ENCODE peak calls at places on chromosomes 13 and 19, in six cellular contexts. A is HL-60; E is Calu3; G is left ventricle myocardium inferior; R is neural crest cell; Y is CD8-positive, alpha-beta T cell. H is an unnamed sample.

GRCh38 chr19:14081797-14082674 is 3.5 kb downstream of the C19orf67 start:
- DNase-seq in A (no peak), E (peak; percentile 62), G (peak; percentile 45), R (no peak), Y (peak; percentile 23), H (no peak)

GRCh38 chr19:13859361-13859880 is 17.5 kb upstream of the NANOS3 start:
- DNase-seq in A (no peak), E (no peak), G (no peak), R (no peak), Y (no peak), H (no peak)

GRCh38 chr13:44259045-44260042 is 114.3 kb upstream of the SERP2 start:
- DNase-seq in A (peak; percentile 95), E (peak; percentile 3), G (no peak), R (no peak), Y (peak; percentile 60), H (peak; percentile 52)

GRCh38 chr13:79560954-79561353 is 80.0 kb downstream of the NDFIP2 start:
- DNase-seq in A (no peak), E (no peak), G (no peak), R (no peak), Y (no peak), H (no peak)

GRCh38 chr19:28234637-28235036 is 978.3 kb downstream of the UQCRFS1 start:
- DNase-seq in A (no peak), E (no peak), G (no peak), R (no peak), Y (no peak), H (no peak)

GRCh38 chr13:46492946-46493345 is 60.0 kb upstream of the LRCH1 start:
- DNase-seq in A (peak; percentile 37), E (peak; percentile 27), G (no peak), R (peak; percentile 31), Y (peak; percentile 8), H (no peak)

GRCh38 chr19:31254611-31255010 is 94.6 kb downstream of the TSHZ3 start:
- DNase-seq in A (no peak), E (no peak), G (no peak), R (no peak), Y (no peak), H (no peak)

GRCh38 chr13:107864543-107865460 is 350.5 kb downstream of the LIG4 start:
- DNase-seq in A (no peak), E (peak; percentile 8), G (no peak), R (peak; percentile 72), Y (no peak), H (no peak)

GRCh38 chr19:5498817-5499535 is 43.8 kb downstream of the ZNRF4 start:
- DNase-seq in A (no peak), E (no peak), G (no peak), R (peak; percentile 22), Y (no peak), H (no peak)

GRCh38 chr19:16328824-16329482 is 4.3 kb downstream of the KLF2 start:
- DNase-seq in A (peak; percentile 46), E (no peak), G (no peak), R (no peak), Y (peak; percentile 74), H (peak; percentile 67)

GRCh38 chr13:49086711-49087110 is 111.0 kb downstream of the FNDC3A start:
- DNase-seq in A (no peak), E (no peak), G (no peak), R (no peak), Y (no peak), H (no peak)

GRCh38 chr19:38303517-38304351 is at the start of gene C19orf33:
- DNase-seq in A (no peak), E (peak; percentile 95), G (peak; percentile 32), R (no peak), Y (no peak), H (no peak)

GRCh38 chr13:24264976-24265375 is 44.4 kb upstream of the C1QTNF9 start:
- DNase-seq in A (no peak), E (no peak), G (no peak), R (no peak), Y (peak; percentile 83), H (peak; percentile 74)

GRCh38 chr13:63605962-63606361 is 2190.3 kb upstream of the PCDH20 start:
- DNase-seq in A (no peak), E (no peak), G (no peak), R (no peak), Y (no peak), H (no peak)

GRCh38 chr13:113851826-113852535 is 11.9 kb downstream of the GAS6 start:
- DNase-seq in A (no peak), E (no peak), G (no peak), R (no peak), Y (no peak), H (peak; percentile 9)

GRCh38 chr13:42753697-42754096 is 27.7 kb upstream of the FAM216B start:
- DNase-seq in A (no peak), E (no peak), G (no peak), R (no peak), Y (no peak), H (no peak)

GRCh38 chr19:2727640-2727944 is 6.4 kb upstream of the DIRAS1 start:
- DNase-seq in A (no peak), E (no peak), G (no peak), R (no peak), Y (no peak), H (no peak)

GRCh38 chr13:47218611-47219010 is 321.8 kb upstream of the HTR2A start:
- DNase-seq in A (no peak), E (no peak), G (no peak), R (no peak), Y (no peak), H (no peak)

GRCh38 chr13:26991508-26992181 is 180.0 kb downstream of the USP12 start:
- DNase-seq in A (no peak), E (no peak), G (no peak), R (no peak), Y (no peak), H (no peak)

GRCh38 chr13:29676941-29677452 is 81.5 kb upstream of the SLC7A1 start:
- DNase-seq in A (no peak), E (peak; percentile 10), G (no peak), R (no peak), Y (no peak), H (no peak)

GRCh38 chr13:21637296-21637695 is 33.3 kb upstream of the MICU2 start:
- DNase-seq in A (peak; percentile 73), E (peak; percentile 86), G (no peak), R (no peak), Y (peak; percentile 41), H (no peak)

GRCh38 chr13:36712785-36713184 is 39.0 kb downstream of the SERTM1 start:
- DNase-seq in A (no peak), E (no peak), G (no peak), R (no peak), Y (no peak), H (no peak)

GRCh38 chr13:35549481-35549880 is 73.0 kb upstream of the MAB21L1 start:
- DNase-seq in A (no peak), E (peak; percentile 10), G (no peak), R (no peak), Y (no peak), H (no peak)

GRCh38 chr19:1289395-1290244 is 3.9 kb downstream of the EFNA2 start:
- DNase-seq in A (no peak), E (no peak), G (no peak), R (no peak), Y (no peak), H (no peak)
- TF ChIP-seq CTCF in A (no peak), E (no peak), G (no peak), R (no peak), Y (no peak), H (no peak)

GRCh38 chr19:58336216-58336615 is 9.4 kb downstream of the ZSCAN22 start:
- DNase-seq in A (no peak), E (no peak), G (no peak), R (no peak), Y (no peak), H (no peak)

GRCh38 chr19:58336820-58337219 is 10.0 kb downstream of the ZSCAN22 start:
- DNase-seq in A (no peak), E (no peak), G (no peak), R (no peak), Y (no peak), H (no peak)

GRCh38 chr19:58335630-58336029 is 8.8 kb downstream of the ZSCAN22 start:
- DNase-seq in A (no peak), E (no peak), G (no peak), R (no peak), Y (no peak), H (no peak)

GRCh38 chr19:58338336-58338735 is 11.5 kb downstream of the ZSCAN22 start:
- DNase-seq in A (no peak), E (no peak), G (no peak), R (no peak), Y (no peak), H (no peak)

DNA sequence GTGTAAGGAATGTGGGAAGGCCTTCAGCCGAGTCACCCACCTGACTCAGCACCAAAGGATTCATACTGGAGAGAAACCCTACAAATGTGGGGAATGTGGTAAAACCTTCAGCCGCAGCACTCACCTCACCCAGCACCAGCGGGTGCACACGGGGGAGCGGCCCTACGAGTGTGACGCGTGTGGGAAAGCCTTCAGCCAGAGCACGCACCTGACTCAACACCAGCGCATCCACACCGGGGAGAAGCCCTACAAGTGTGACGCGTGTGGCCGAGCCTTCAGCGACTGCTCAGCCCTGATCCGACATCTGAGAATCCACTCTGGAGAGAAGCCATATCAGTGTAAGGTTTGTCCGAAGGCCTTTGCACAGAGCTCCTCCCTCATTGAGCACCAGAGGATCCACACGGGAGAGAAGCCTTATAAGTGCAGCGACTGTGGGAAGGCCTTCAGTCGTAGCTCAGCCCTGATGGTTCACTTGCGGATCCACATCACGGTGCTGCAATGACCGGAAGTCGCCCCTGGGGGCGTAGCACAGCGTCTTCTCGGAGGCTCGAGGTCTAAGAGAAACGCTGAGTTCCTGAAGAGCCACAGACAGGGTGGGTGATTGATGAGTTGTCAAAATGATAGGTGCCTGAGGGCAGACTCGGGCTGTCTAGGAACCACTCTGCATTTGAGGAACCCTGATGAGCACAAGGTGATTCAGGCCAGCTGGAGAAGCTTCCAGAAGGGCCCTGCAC is 12.2 kb downstream of the ZSCAN22 start:
- DNase-seq in A (no peak), E (no peak), G (no peak), R (peak; percentile 26), Y (no peak), H (no peak)
- TF ChIP-seq CTCF in A (no peak), E (no peak), G (no peak), R (peak; percentile 47), Y (no peak), H (no peak)

GRCh38 chr13:77820431-77821149 is 98.0 kb downstream of the EDNRB start:
- DNase-seq in A (no peak), E (no peak), G (no peak), R (no peak), Y (no peak), H (no peak)
- TF ChIP-seq CTCF in A (no peak), E (no peak), G (no peak), R (no peak), Y (no peak), H (no peak)

GRCh38 chr13:110365876-110366275 is 58.8 kb downstream of the COL4A2 start:
- DNase-seq in A (no peak), E (no peak), G (no peak), R (no peak), Y (no peak), H (no peak)

GRCh38 chr13:110364081-110364480 is 57.0 kb downstream of the COL4A2 start:
- DNase-seq in A (no peak), E (no peak), G (no peak), R (no peak), Y (no peak), H (no peak)

GRCh38 chr13:110360598-110360997 is 53.5 kb downstream of the COL4A2 start:
- DNase-seq in A (no peak), E (no peak), G (no peak), R (no peak), Y (no peak), H (no peak)

GRCh38 chr13:110361365-110361911 is 54.4 kb downstream of the COL4A2 start:
- DNase-seq in A (no peak), E (no peak), G (peak; percentile 83), R (no peak), Y (no peak), H (no peak)

GRCh38 chr13:110363009-110363408 is 55.9 kb downstream of the COL4A2 start:
- DNase-seq in A (no peak), E (no peak), G (no peak), R (no peak), Y (no peak), H (no peak)
- TF ChIP-seq CTCF in A (no peak), E (no peak), G (peak; percentile 13), R (no peak), Y (no peak), H (no peak)

H was measured in natural killer cell.